ENCODE peak calls at places on chromosomes 12 and 14, in seven cellular contexts. G, L, P, M, A, Z and V are unnamed samples.
A peak's percentile ranks its signal among the peaks of the same experiment; 100 is the strongest.

GRCh38 chr14:84006643-84007137 is 1523.3 kb upstream of the FLRT2 start:
- DNase-seq in G (no peak), M (no peak), A (peak; percentile 63), L (no peak), Z (no peak), P (peak; percentile 40), V (peak; percentile 1)

GRCh38 chr12:5439333-5439732 is 7.4 kb downstream of the NTF3 start:
- DNase-seq in L (no peak), A (no peak), P (no peak), G (no peak), Z (no peak), M (peak; percentile 24), V (no peak)

GRCh38 chr14:20652996-20653975 is 11.8 kb upstream of the OR6S1 start:
- DNase-seq in M (peak; percentile 67), A (no peak), L (no peak), G (no peak), P (no peak), Z (no peak), V (peak; percentile 81)

GRCh38 chr14:103897075-103897947 is 30.9 kb upstream of the TDRD9 start:
- DNase-seq in P (no peak), L (no peak), G (no peak), A (peak; percentile 97), Z (peak; percentile 93), M (no peak), V (no peak)

GRCh38 chr12:56683-57346 is 9.8 kb upstream of the IQSEC3 start:
- DNase-seq in M (no peak), G (no peak), P (no peak), A (no peak), Z (no peak), L (no peak), V (no peak)

GRCh38 chr14:66884149-66884548 is 305.1 kb upstream of the GARIN2 start:
- DNase-seq in L (no peak), G (no peak), M (no peak), P (no peak), Z (no peak), A (no peak), V (no peak)

GRCh38 chr14:35533357-35534129 is 421 bp upstream of the INSM2 start:
- DNase-seq in G (no peak), A (peak; percentile 58), P (no peak), M (peak; percentile 34), L (peak; percentile 55), Z (peak; percentile 67), V (peak; percentile 76)

GRCh38 chr14:87992720-87993484 is at the start of gene GALC:
- DNase-seq in L (peak; percentile 39), M (peak; percentile 89), G (peak; percentile 73), A (peak; percentile 96), P (peak; percentile 94), Z (peak; percentile 96), V (peak; percentile 91)

GRCh38 chr14:85483037-85483436 is 46.9 kb upstream of the FLRT2 start:
- DNase-seq in L (no peak), G (no peak), Z (no peak), P (no peak), A (no peak), M (no peak), V (no peak)

GRCh38 chr12:124681779-124682391 is 114.5 kb upstream of the NCOR2 start:
- DNase-seq in M (peak; percentile 95), Z (no peak), G (no peak), P (peak; percentile 79), A (no peak), L (no peak), V (peak; percentile 35)

GRCh38 chr14:31283568-31284252 is 76.1 kb upstream of the HECTD1 start:
- DNase-seq in A (no peak), Z (no peak), P (no peak), L (no peak), G (no peak), M (no peak), V (no peak)

GRCh38 chr14:72476657-72477499 is 417.0 kb downstream of the DPF3 start:
- DNase-seq in A (peak; percentile 81), Z (peak; percentile 32), G (no peak), L (no peak), P (no peak), M (peak; percentile 53), V (peak; percentile 68)

GRCh38 chr12:121440768-121441167 is 40.9 kb downstream of the RNF34 start:
- DNase-seq in G (no peak), A (no peak), P (no peak), Z (no peak), M (no peak), L (no peak), V (no peak)

GRCh38 chr12:123591702-123592481 is 7.5 kb downstream of the TMED2 start:
- DNase-seq in A (no peak), L (no peak), P (no peak), Z (no peak), M (peak; percentile 91), G (peak; percentile 24), V (no peak)

GRCh38 chr14:75267141-75267601 is 11.5 kb upstream of the FOS start:
- DNase-seq in P (no peak), A (no peak), G (no peak), Z (no peak), L (no peak), M (peak; percentile 83), V (no peak)

GRCh38 chr14:60657609-60657983 is 8.3 kb upstream of the SIX1 start:
- DNase-seq in A (no peak), M (no peak), Z (no peak), G (no peak), L (no peak), P (no peak), V (peak; percentile 29)
- H3K4me3 ChIP-seq in A (peak overlapping the region; percentile 31), M (peak overlapping the region; percentile 77), Z (peak overlapping the region; percentile 50), G (peak overlapping the region; percentile 71), L (peak overlapping the region; percentile 63), P (peak overlapping the region; percentile 28), V (peak overlapping the region; percentile 77)

GRCh38 chr12:14418526-14418925 is 53.0 kb downstream of the ATF7IP start:
- DNase-seq in Z (no peak), G (no peak), L (no peak), P (no peak), A (no peak), M (peak; percentile 38), V (peak; percentile 33)
- TF ChIP-seq CTCF in Z (peak; percentile 75), G (peak; percentile 34), L (no peak), P (no peak), A (no peak), M (peak; percentile 58), V (no peak)

GRCh38 chr14:22070119-22070982 is 396.7 kb upstream of the OR4E1 start:
- DNase-seq in M (no peak), G (no peak), Z (peak; percentile 31), A (peak; percentile 23), P (peak; percentile 24), L (no peak), V (peak; percentile 8)
- H3K4me3 ChIP-seq in M (no peak overlapping the region), G (no peak overlapping the region), Z (no peak overlapping the region), A (no peak overlapping the region), P (no peak overlapping the region), L (no peak overlapping the region), V (no peak overlapping the region)

GRCh38 chr12:8609061-8609570 is 3.5 kb downstream of the AICDA start:
- DNase-seq in P (no peak), G (peak; percentile 11), M (peak; percentile 47), Z (no peak), A (no peak), L (peak; percentile 33), V (peak; percentile 59)
- TF ChIP-seq CTCF in P (peak; percentile 42), G (peak; percentile 66), M (peak; percentile 58), Z (peak; percentile 30), A (peak; percentile 18), L (peak; percentile 80), V (peak; percentile 91)

GRCh38 chr14:55053018-55053417 is 1.6 kb downstream of the MAPK1IP1L start:
- DNase-seq in M (no peak), G (no peak), A (no peak), P (no peak), Z (no peak), L (no peak), V (no peak)
- H3K4me3 ChIP-seq in M (peak overlapping the region; percentile 79), G (peak overlapping the region; percentile 99), A (no peak overlapping the region), P (no peak overlapping the region), Z (peak overlapping the region; percentile 75), L (peak overlapping the region; percentile 80), V (peak overlapping the region; percentile 67)